ENCODE peak calls at places on chromosomes 12 and 14, in four cellular contexts. R is fibroblast of lung, B is H9, W is H1. Z is an unnamed sample.

GRCh38 chr14:26255213-26255612 is 342.6 kb downstream of the NOVA1 start:
- DNase-seq in W (no peak), R (peak), B (no peak), Z (no peak)

GRCh38 chr12:42725839-42726238 is 136.3 kb upstream of the PRICKLE1 start:
- DNase-seq in W (no peak), B (no peak), R (peak), Z (no peak)

GRCh38 chr12:75611041-75611440 is 99.6 kb upstream of the KRR1 start:
- DNase-seq in W (no peak), R (no peak), B (peak), Z (no peak)

GRCh38 chr12:3225154-3225795 is 148.1 kb downstream of the TSPAN9 start:
- DNase-seq in R (peak), B (no peak), W (no peak), Z (no peak)

GRCh38 chr12:52221912-52222457 is 11.1 kb upstream of the KRT7 start:
- DNase-seq in W (peak), R (peak), B (peak), Z (no peak)

GRCh38 chr12:27965411-27965810 is 7.1 kb downstream of the PTHLH start:
- DNase-seq in W (no peak), R (peak), B (no peak), Z (no peak)

GRCh38 chr12:10189653-10190052 is 10.8 kb downstream of the TMEM52B start:
- DNase-seq in R (peak), B (no peak), W (no peak), Z (no peak)

GRCh38 chr14:97368900-97369564 is 571.9 kb downstream of the VRK1 start:
- DNase-seq in B (no peak), R (no peak), W (no peak), Z (no peak)

GRCh38 chr12:113462117-113462774 is 9.4 kb downstream of the LHX5 start:
- DNase-seq in W (peak), R (peak), B (peak), Z (peak)

GRCh38 chr12:124550123-124551089 is 17.0 kb downstream of the NCOR2 start:
- DNase-seq in W (no peak), B (no peak), R (peak), Z (no peak)

GRCh38 chr12:27161458-27162228 is 79.3 kb upstream of the C12orf71 start:
- DNase-seq in B (no peak), W (no peak), R (no peak), Z (no peak)

GRCh38 chr14:73383356-73383755 is 75.0 kb downstream of the NUMB start:
- DNase-seq in R (no peak), W (no peak), B (no peak), Z (no peak)

GRCh38 chr14:60775296-60775695 is 40.7 kb downstream of the MNAT1 start:
- DNase-seq in R (peak), W (no peak), B (no peak), Z (no peak)

GRCh38 chr14:28813810-28814209 is 47.2 kb downstream of the FOXG1 start:
- DNase-seq in B (no peak), W (no peak), R (peak), Z (no peak)

GRCh38 chr14:84262932-84263331 is 1267.0 kb upstream of the FLRT2 start:
- DNase-seq in W (no peak), R (no peak), B (no peak), Z (no peak)

GRCh38 chr14:59919582-59920377 is at the start of gene LRRC9:
- DNase-seq in R (peak), B (peak), W (peak), Z (no peak)

GRCh38 chr14:86935241-86935640 is 1057.7 kb downstream of the GALC start:
- DNase-seq in W (no peak), R (peak), B (no peak), Z (no peak)

GRCh38 chr12:123908884-123909807 is 63.5 kb downstream of the CCDC92 start:
- DNase-seq in R (no peak), W (no peak), B (no peak), Z (no peak)

GRCh38 chr14:51093371-51094281 is 1.3 kb downstream of the TRIM9 start:
- DNase-seq in B (peak), W (peak), R (peak), Z (no peak)

GRCh38 chr12:113314121-113314529 is 20.8 kb downstream of the SLC8B1 start:
- DNase-seq in R (peak), B (no peak), W (no peak), Z (no peak)

DNA sequence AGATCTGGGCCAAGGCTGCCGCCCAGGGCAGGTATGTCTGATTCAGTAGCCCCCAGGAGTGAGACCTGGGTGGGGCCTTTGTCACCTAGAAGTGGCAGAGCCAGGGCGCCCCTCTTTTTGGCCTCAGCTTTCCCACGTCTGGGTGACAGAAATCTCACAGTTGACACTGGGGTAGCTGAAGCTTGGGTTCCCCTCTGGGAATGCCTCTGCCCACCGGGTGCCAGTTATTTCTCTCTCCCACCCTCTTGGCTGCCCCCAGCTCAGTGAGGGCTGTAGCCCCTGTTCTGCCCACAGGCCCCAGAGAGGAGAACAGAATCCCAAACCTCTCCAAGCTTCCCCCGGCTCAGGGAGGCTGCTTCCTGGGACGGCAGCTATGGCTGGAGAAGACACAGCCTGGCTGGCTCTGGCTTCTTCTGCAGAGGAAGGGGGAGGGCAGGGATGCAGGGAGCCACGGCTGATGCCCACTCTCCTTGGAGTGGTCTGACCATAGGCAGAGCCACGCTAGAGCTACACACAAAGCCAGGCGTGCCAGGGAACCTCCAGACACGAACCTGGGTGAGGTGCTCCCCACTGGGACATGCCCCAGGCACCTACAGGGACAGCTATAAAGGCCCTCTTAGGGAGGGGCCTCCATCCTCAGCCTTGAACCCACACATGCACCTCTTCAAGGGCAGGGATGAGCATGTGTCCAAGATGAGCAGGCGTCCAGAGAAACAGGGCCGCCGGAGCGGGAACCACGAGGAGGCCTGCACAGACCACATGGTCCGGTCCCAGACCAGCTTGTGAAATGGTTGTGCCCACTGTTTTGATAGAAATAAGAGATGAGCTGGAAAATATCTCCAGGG is 51.7 kb downstream of the BEGAIN start:
- DNase-seq in R (no peak), B (peak), W (no peak), Z (no peak)
- H2AFZ ChIP-seq in R (no peak), B (no peak), W (no peak), Z (no peak)

GRCh38 chr12:18895946-18896345 is 158.0 kb downstream of the CAPZA3 start:
- DNase-seq in R (no peak), W (peak), B (peak), Z (no peak)
- H2AFZ ChIP-seq in R (no peak), W (peak), B (no peak), Z (no peak)

GRCh38 chr14:85273099-85273677 is 256.8 kb upstream of the FLRT2 start:
- DNase-seq in R (no peak), W (no peak), B (no peak), Z (no peak)
- H2AFZ ChIP-seq in R (no peak), W (no peak), B (no peak), Z (no peak)

GRCh38 chr12:60168441-60168840 is 572.6 kb downstream of the SLC16A7 start:
- DNase-seq in W (no peak), B (no peak), R (no peak), Z (no peak)
- H2AFZ ChIP-seq in W (no peak), B (no peak), R (peak), Z (peak)